ENCODE peak calls at places on chromosomes 4 and X, in four cellular contexts. K, A, N and J are unnamed samples.

GRCh38 chr4:190020790-190021717 is 6.0 kb downstream of the FRG2 start:
- DNase-seq in K (no peak), A (no peak), N (no peak), J (peak)

GRCh38 chr4:184599492-184600135 is 49.6 kb downstream of the CASP3 start:
- DNase-seq in K (no peak), A (no peak), N (no peak), J (no peak)

GRCh38 chr4:5045099-5045498 is 6.2 kb upstream of the STK32B start:
- DNase-seq in K (peak), A (no peak), N (no peak), J (no peak)

GRCh38 chr4:123506311-123506685 is 109.7 kb downstream of the SPRY1 start:
- DNase-seq in K (no peak), A (no peak), N (no peak), J (no peak)

GRCh38 chr4:87819281-87819919 is 13.4 kb upstream of the MEPE start:
- DNase-seq in K (no peak), A (no peak), N (no peak), J (no peak)

GRCh38 chr4:11455201-11455835 is 26.6 kb upstream of the HS3ST1 start:
- DNase-seq in K (no peak), A (no peak), N (no peak), J (no peak)

GRCh38 chr4:11635336-11635735 is 206.6 kb upstream of the HS3ST1 start:
- DNase-seq in K (no peak), A (no peak), N (no peak), J (no peak)

GRCh38 chr4:74733760-74734159 is 60.6 kb downstream of the BTC start:
- DNase-seq in K (no peak), A (no peak), N (no peak), J (no peak)

GRCh38 chrX:55713635-55714034 is 3.9 kb upstream of the RRAGB start:
- DNase-seq in K (no peak), A (no peak), N (no peak), J (no peak)

GRCh38 chr4:92969650-92970370 is 666.0 kb downstream of the GRID2 start:
- DNase-seq in K (no peak), A (no peak), N (no peak), J (no peak)

GRCh38 chrX:13101439-13102139 is 57.2 kb upstream of the FAM9C start:
- DNase-seq in K (no peak), A (peak), N (peak), J (peak)

GRCh38 chr4:20839957-20840356 is 139.7 kb downstream of the PACRGL start:
- DNase-seq in K (no peak), A (no peak), N (no peak), J (no peak)

GRCh38 chrX:101191217-101191750 is 28.3 kb upstream of the DRP2 start:
- DNase-seq in K (no peak), A (no peak), N (no peak), J (no peak)

GRCh38 chr4:39104255-39104654 is 42.2 kb downstream of the KLHL5 start:
- DNase-seq in K (no peak), A (no peak), N (no peak), J (no peak)

GRCh38 chr4:77154074-77154473 is 2.9 kb upstream of the CCNG2 start:
- DNase-seq in K (no peak), A (no peak), N (no peak), J (no peak)

GRCh38 chr4:89439533-89439932 is 131.9 kb upstream of the GPRIN3 start:
- DNase-seq in K (no peak), A (no peak), N (no peak), J (no peak)

GRCh38 chr4:80197132-80197573 is at the start of gene PRDM8:
- DNase-seq in K (peak), A (no peak), N (no peak), J (no peak)

GRCh38 chrX:49664824-49665223 is 31.0 kb downstream of the PAGE1 start:
- DNase-seq in K (no peak), A (no peak), N (no peak), J (no peak)

GRCh38 chr4:47852121-47852520 is 14.3 kb upstream of the CORIN start:
- DNase-seq in K (no peak), A (no peak), N (no peak), J (no peak)

GRCh38 chrX:106451933-106452332 is 159.8 kb upstream of the RADX start:
- DNase-seq in K (no peak), A (no peak), N (no peak), J (no peak)

GRCh38 chrX:40173662-40174593 is 76.2 kb upstream of the BCOR start:
- DNase-seq in K (no peak), A (no peak), N (no peak), J (peak)